ENCODE peak calls at places on chromosomes 1 and 21, in ten cellular contexts. N, L, O, T, B, M, J, Z, A and E are unnamed samples.
A peak's percentile ranks its signal among the peaks of the same experiment; 100 is the strongest.

GRCh38 chr1:170241266-170241851 is 95.6 kb downstream of the NTMT2 start:
- DNase-seq in N (no peak), L (no peak), O (no peak), T (no peak), B (no peak), M (no peak), J (no peak), Z (no peak), A (no peak), E (no peak)

GRCh38 chr1:241485554-241485992 is 34.0 kb downstream of the FH start:
- DNase-seq in N (peak; percentile 41), L (no peak), O (no peak), T (peak; percentile 17), B (peak; percentile 15), M (no peak), J (no peak), Z (peak; percentile 21), A (no peak), E (no peak)

GRCh38 chr1:65002156-65002507 is 35.8 kb upstream of the JAK1 start:
- DNase-seq in N (no peak), L (peak; percentile 1), O (no peak), T (no peak), B (no peak), M (no peak), J (no peak), Z (no peak), A (no peak), E (no peak)

GRCh38 chr1:95233321-95233736 is 681 bp upstream of the RWDD3 start:
- DNase-seq in N (peak; percentile 35), L (peak; percentile 0), O (no peak), T (peak; percentile 12), B (peak; percentile 10), M (no peak), J (no peak), Z (peak; percentile 30), A (peak; percentile 23), E (no peak)

GRCh38 chr21:31804008-31804394 is 68.8 kb upstream of the HUNK start:
- DNase-seq in N (no peak), L (no peak), O (no peak), T (no peak), B (no peak), M (no peak), J (no peak), Z (no peak), A (no peak), E (no peak)

GRCh38 chr21:42272109-42272962 is 42.9 kb downstream of the TFF3 start:
- DNase-seq in N (no peak), L (no peak), O (no peak), T (no peak), B (no peak), M (no peak), J (no peak), Z (no peak), A (no peak), E (no peak)

GRCh38 chr1:156671804-156672203 is 5.4 kb downstream of the NES start:
- DNase-seq in N (no peak), L (no peak), O (no peak), T (no peak), B (no peak), M (no peak), J (no peak), Z (no peak), A (no peak), E (no peak)

GRCh38 chr1:8142955-8143629 is 117.0 kb upstream of the ERRFI1 start:
- DNase-seq in N (no peak), L (no peak), O (no peak), T (no peak), B (no peak), M (no peak), J (no peak), Z (no peak), A (no peak), E (no peak)

GRCh38 chr1:197342044-197342565 is 74.1 kb downstream of the CRB1 start:
- DNase-seq in N (no peak), L (no peak), O (no peak), T (no peak), B (no peak), M (no peak), J (no peak), Z (no peak), A (no peak), E (no peak)

GRCh38 chr1:147748687-147749350 is 11.6 kb downstream of the GJA5 start:
- DNase-seq in N (no peak), L (no peak), O (no peak), T (no peak), B (no peak), M (no peak), J (no peak), Z (no peak), A (no peak), E (no peak)

GRCh38 chr21:17786219-17787181 is 32.7 kb downstream of the C21orf91 start:
- DNase-seq in N (no peak), L (no peak), O (peak; percentile 41), T (no peak), B (no peak), M (no peak), J (no peak), Z (no peak), A (no peak), E (no peak)

GRCh38 chr1:167460836-167461235 is 57.5 kb downstream of the CD247 start:
- DNase-seq in N (no peak), L (no peak), O (no peak), T (no peak), B (no peak), M (peak; percentile 84), J (no peak), Z (no peak), A (peak; percentile 43), E (no peak)

GRCh38 chr1:32876341-32877210 is 5.9 kb upstream of the FNDC5 start:
- DNase-seq in N (peak; percentile 54), L (peak; percentile 39), O (peak; percentile 53), T (peak; percentile 87), B (peak; percentile 65), M (peak; percentile 67), J (peak; percentile 12), Z (peak; percentile 73), A (no peak), E (peak; percentile 67)

GRCh38 chr1:226443033-226443432 is 35.1 kb upstream of the PARP1 start:
- DNase-seq in N (no peak), L (no peak), O (no peak), T (no peak), B (no peak), M (no peak), J (no peak), Z (no peak), A (no peak), E (no peak)

GRCh38 chr1:154221815-154222081 is 993 bp downstream of the UBAP2L start:
- DNase-seq in N (peak; percentile 47), L (no peak), O (no peak), T (no peak), B (no peak), M (no peak), J (no peak), Z (no peak), A (no peak), E (no peak)

GRCh38 chr1:7789828-7790227 is 5.7 kb downstream of the PER3 start:
- DNase-seq in N (no peak), L (no peak), O (no peak), T (no peak), B (no peak), M (no peak), J (no peak), Z (no peak), A (no peak), E (no peak)

GRCh38 chr1:183893561-183894289 is 88.8 kb downstream of the RGL1 start:
- DNase-seq in N (no peak), L (no peak), O (no peak), T (no peak), B (no peak), M (no peak), J (no peak), Z (no peak), A (no peak), E (no peak)

GRCh38 chr1:201637282-201638076 is 98.6 kb downstream of the NAV1 start:
- DNase-seq in N (no peak), L (no peak), O (no peak), T (peak; percentile 72), B (no peak), M (no peak), J (no peak), Z (no peak), A (no peak), E (no peak)

GRCh38 chr1:96660503-96660902 is 61.1 kb upstream of the PTBP2 start:
- DNase-seq in N (peak; percentile 1), L (no peak), O (no peak), T (no peak), B (no peak), M (no peak), J (no peak), Z (no peak), A (no peak), E (no peak)

GRCh38 chr1:163410073-163410522 is 88.3 kb downstream of the NUF2 start:
- DNase-seq in N (peak; percentile 67), L (no peak), O (no peak), T (peak; percentile 60), B (peak; percentile 38), M (no peak), J (peak; percentile 94), Z (peak; percentile 65), A (no peak), E (no peak)

GRCh38 chr1:173205146-173206051 is 1.7 kb downstream of the TNFSF4 start:
- DNase-seq in N (no peak), L (no peak), O (peak; percentile 87), T (no peak), B (no peak), M (no peak), J (no peak), Z (no peak), A (peak; percentile 25), E (no peak)

GRCh38 chr1:247627951-247628350 is 22.6 kb downstream of the OR2G3 start:
- DNase-seq in N (no peak), L (no peak), O (no peak), T (no peak), B (no peak), M (no peak), J (no peak), Z (no peak), A (no peak), E (no peak)

GRCh38 chr1:191290441-191290840 is 812.8 kb upstream of the BRINP3 start:
- DNase-seq in N (peak; percentile 70), L (no peak), O (no peak), T (no peak), B (no peak), M (no peak), J (no peak), Z (no peak), A (no peak), E (no peak)

GRCh38 chr1:28526886-28527285 is 21.0 kb downstream of the RCC1 start:
- DNase-seq in N (peak; percentile 19), L (no peak), O (no peak), T (no peak), B (peak; percentile 43), M (no peak), J (no peak), Z (peak; percentile 86), A (peak; percentile 87), E (no peak)

GRCh38 chr1:170340259-170340658 is 191.7 kb upstream of the GORAB start:
- DNase-seq in N (no peak), L (no peak), O (no peak), T (no peak), B (no peak), M (no peak), J (no peak), Z (no peak), A (no peak), E (no peak)

GRCh38 chr1:247338723-247339270 is 7.1 kb upstream of the ZNF496 start:
- DNase-seq in N (no peak), L (no peak), O (no peak), T (no peak), B (no peak), M (no peak), J (no peak), Z (no peak), A (no peak), E (no peak)

GRCh38 chr21:38277501-38278111 is 20.8 kb downstream of the KCNJ15 start:
- DNase-seq in N (peak; percentile 95), L (no peak), O (peak; percentile 11), T (no peak), B (no peak), M (no peak), J (no peak), Z (no peak), A (no peak), E (peak; percentile 89)

GRCh38 chr1:12144236-12144635 is 22.6 kb upstream of the TNFRSF1B start:
- DNase-seq in N (no peak), L (no peak), O (no peak), T (no peak), B (no peak), M (no peak), J (no peak), Z (no peak), A (no peak), E (no peak)